ENCODE peak calls at places on chromosomes 5 and 9, in ten cellular contexts. E is renal cortical epithelial cell; X is aorta; I is posterior cingulate gyrus; F is stimulated activated CD4-positive, alpha-beta T cell treated with anti-CD3 and anti-CD28 coated beads, Interleukin-15, amount 100 ng/mL, for 1 hour; T is foreskin melanocyte; U is NCI-H1436; A is T1000; H is effector memory CD4-positive, alpha-beta T cell; G is chondrocyte. Z is an unnamed sample.

GRCh38 chr5:93164690-93165089 is 416.3 kb downstream of the NR2F1-AS1 start:
- DNase-seq in U (no peak), X (no peak), F (no peak), T (no peak), A (no peak), H (no peak), I (no peak), G (no peak), E (peak), Z (no peak)

GRCh38 chr5:57889558-57889957 is 406.9 kb upstream of the ACTBL2 start:
- DNase-seq in X (no peak), U (no peak), H (no peak), T (no peak), F (no peak), A (peak), G (no peak), E (peak), I (no peak), Z (no peak)

GRCh38 chr9:79104951-79105350 is 466.8 kb upstream of the TLE4 start:
- DNase-seq in I (no peak), A (no peak), E (no peak), U (no peak), H (no peak), G (no peak), F (no peak), T (no peak), X (no peak), Z (no peak)

GRCh38 chr5:179415291-179416060 is 70.2 kb upstream of the ADAMTS2 start:
- DNase-seq in X (no peak), I (no peak), A (no peak), E (no peak), U (no peak), H (no peak), F (no peak), T (no peak), G (no peak), Z (no peak)

GRCh38 chr9:133003071-133003461 is 24.6 kb downstream of the GFI1B start:
- DNase-seq in I (no peak), F (no peak), U (no peak), G (no peak), T (no peak), H (no peak), A (no peak), X (no peak), E (no peak), Z (no peak)

GRCh38 chr5:176633638-176634037 is 3.2 kb downstream of the EIF4E1B start:
- DNase-seq in X (no peak), A (no peak), I (no peak), E (no peak), F (no peak), H (no peak), U (no peak), T (no peak), G (no peak), Z (no peak)

GRCh38 chr9:81546498-81546897 is 142.8 kb downstream of the TLE1 start:
- DNase-seq in T (no peak), E (no peak), A (no peak), X (no peak), G (no peak), F (no peak), I (no peak), H (no peak), U (no peak), Z (no peak)

GRCh38 chr9:76576344-76576743 is 117.4 kb downstream of the GCNT1 start:
- DNase-seq in A (no peak), I (no peak), H (peak), T (no peak), G (no peak), U (no peak), F (no peak), X (peak), E (peak), Z (no peak)

GRCh38 chr9:82604947-82605656 is 457.8 kb downstream of the RASEF start:
- DNase-seq in F (no peak), H (no peak), E (no peak), T (no peak), G (no peak), X (no peak), I (no peak), A (no peak), U (no peak), Z (no peak)

GRCh38 chr5:113047733-113048652 is 71.4 kb downstream of the DCP2 start:
- DNase-seq in E (peak), U (no peak), T (no peak), I (no peak), G (no peak), X (peak), F (no peak), H (no peak), A (no peak), Z (no peak)

GRCh38 chr5:173744527-173744926 is 128.1 kb upstream of the BOD1 start:
- DNase-seq in A (no peak), H (no peak), U (no peak), F (no peak), G (no peak), I (no peak), E (no peak), X (no peak), T (peak), Z (no peak)